ENCODE peak calls at places on chromosomes 4 and X, in seven cellular contexts. I is WERI-Rb-1, X is neural progenitor cell, R is choroid plexus epithelial cell, P is SJSA1, F is GM23248, O is OCI-LY7. K is an unnamed sample.

GRCh38 chr4:109406337-109406931 is 27.2 kb upstream of the SEC24B start:
- DNase-seq in I (peak; percentile 65), X (peak; percentile 72), R (peak; percentile 89), P (no peak), F (peak; percentile 66), O (peak; percentile 67), K (peak; percentile 77)

GRCh38 chr4:186946682-186947294 is 223.1 kb upstream of the FAT1 start:
- DNase-seq in I (no peak), X (peak; percentile 63), R (peak; percentile 60), P (peak; percentile 56), F (no peak), O (peak; percentile 16), K (peak; percentile 38)

GRCh38 chrX:115367455-115367854 is 77.9 kb downstream of the LUZP4 start:
- DNase-seq in I (no peak), X (no peak), R (peak; percentile 53), P (peak; percentile 62), F (peak; percentile 81), O (no peak), K (peak; percentile 83)

GRCh38 chr4:2507259-2507658 is 29.2 kb upstream of the FAM193A start:
- DNase-seq in I (no peak), X (no peak), R (no peak), P (no peak), F (no peak), O (no peak), K (no peak)

GRCh38 chr4:1842993-1843448 is 12.9 kb downstream of the LETM1 start:
- DNase-seq in I (no peak), X (no peak), R (peak; percentile 96), P (no peak), F (peak; percentile 95), O (no peak), K (no peak)

GRCh38 chr4:3475713-3476260 is 12.7 kb downstream of the DOK7 start:
- DNase-seq in I (peak; percentile 5), X (peak; percentile 1), R (no peak), P (no peak), F (no peak), O (no peak), K (no peak)

GRCh38 chrX:9604111-9604907 is 139.5 kb downstream of the TBL1X start:
- DNase-seq in I (no peak), X (no peak), R (no peak), P (no peak), F (peak; percentile 3), O (no peak), K (no peak)

GRCh38 chr4:40587826-40588225 is 41.8 kb downstream of the RBM47 start:
- DNase-seq in I (no peak), X (no peak), R (peak; percentile 72), P (no peak), F (peak; percentile 89), O (no peak), K (peak; percentile 46)

GRCh38 chr4:140153419-140153743 is 603 bp downstream of the MAML3 start:
- DNase-seq in I (no peak), X (no peak), R (no peak), P (no peak), F (no peak), O (no peak), K (no peak)

GRCh38 chrX:123072686-123073385 is 111.2 kb upstream of the GRIA3 start:
- DNase-seq in I (no peak), X (no peak), R (no peak), P (no peak), F (no peak), O (no peak), K (no peak)

GRCh38 chr4:76441881-76442280 is 6.9 kb downstream of the SHROOM3 start:
- DNase-seq in I (no peak), X (no peak), R (no peak), P (no peak), F (no peak), O (no peak), K (no peak)

GRCh38 chr4:38673109-38673978 is 9.3 kb downstream of the KLF3 start:
- DNase-seq in I (peak; percentile 39), X (no peak), R (no peak), P (no peak), F (peak; percentile 73), O (no peak), K (peak; percentile 94)

GRCh38 chr4:77201857-77202256 is 44.9 kb downstream of the CCNG2 start:
- DNase-seq in I (no peak), X (no peak), R (no peak), P (no peak), F (peak; percentile 36), O (no peak), K (peak; percentile 97)

GRCh38 chr4:167129146-167129545 is 105.1 kb downstream of the SPOCK3 start:
- DNase-seq in I (no peak), X (no peak), R (no peak), P (no peak), F (no peak), O (no peak), K (no peak)

GRCh38 chr4:37685211-37685725 is 908 bp downstream of the RELL1 start:
- DNase-seq in I (no peak), X (peak; percentile 16), R (peak; percentile 50), P (no peak), F (peak; percentile 80), O (peak; percentile 65), K (peak; percentile 27)

GRCh38 chrX:131812847-131813825 is 210.0 kb upstream of the STK26 start:
- DNase-seq in I (peak; percentile 63), X (no peak), R (no peak), P (no peak), F (peak; percentile 18), O (no peak), K (no peak)

GRCh38 chrX:56759736-56760409 is 30.8 kb downstream of the NBDY start:
- DNase-seq in I (no peak), X (no peak), R (no peak), P (no peak), F (no peak), O (no peak), K (no peak)

GRCh38 chr4:152606800-152607577 is 71.1 kb upstream of the FBXW7 start:
- DNase-seq in I (no peak), X (peak; percentile 29), R (no peak), P (no peak), F (peak; percentile 42), O (no peak), K (no peak)

GRCh38 chr4:88101165-88101564 is 57.3 kb downstream of the ABCG2 start:
- DNase-seq in I (no peak), X (no peak), R (no peak), P (no peak), F (no peak), O (no peak), K (no peak)

GRCh38 chr4:104490096-104490769 is 4.5 kb downstream of the CXXC4 start:
- DNase-seq in I (peak; percentile 39), X (peak; percentile 27), R (no peak), P (no peak), F (no peak), O (no peak), K (no peak)

GRCh38 chrX:147565239-147565638 is 346.5 kb upstream of the FMR1 start:
- DNase-seq in I (no peak), X (no peak), R (no peak), P (no peak), F (peak; percentile 20), O (no peak), K (peak; percentile 44)

DNA sequence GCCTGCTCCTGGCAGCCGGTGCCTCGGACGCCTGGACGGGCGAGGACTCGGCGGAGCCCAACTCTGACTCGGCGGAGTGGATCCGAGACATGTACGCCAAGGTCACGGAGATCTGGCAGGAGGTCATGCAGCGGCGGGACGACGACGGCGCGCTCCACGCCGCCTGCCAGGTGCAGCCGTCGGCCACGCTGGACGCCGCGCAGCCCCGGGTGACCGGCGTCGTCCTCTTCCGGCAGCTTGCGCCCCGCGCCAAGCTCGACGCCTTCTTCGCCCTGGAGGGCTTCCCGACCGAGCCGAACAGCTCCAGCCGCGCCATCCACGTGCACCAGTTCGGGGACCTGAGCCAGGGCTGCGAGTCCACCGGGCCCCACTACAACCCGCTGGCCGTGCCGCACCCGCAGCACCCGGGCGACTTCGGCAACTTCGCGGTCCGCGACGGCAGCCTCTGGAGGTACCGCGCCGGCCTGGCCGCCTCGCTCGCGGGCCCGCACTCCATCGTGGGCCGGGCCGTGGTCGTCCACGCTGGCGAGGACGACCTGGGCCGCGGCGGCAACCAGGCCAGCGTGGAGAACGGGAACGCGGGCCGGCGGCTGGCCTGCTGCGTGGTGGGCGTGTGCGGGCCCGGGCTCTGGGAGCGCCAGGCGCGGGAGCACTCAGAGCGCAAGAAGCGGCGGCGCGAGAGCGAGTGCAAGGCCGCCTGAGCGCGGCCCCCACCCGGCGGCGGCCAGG is 4.3 kb downstream of the SOD3 start:
- DNase-seq in I (no peak), X (peak; percentile 47), R (no peak), P (no peak), F (peak; percentile 56), O (no peak), K (no peak)
- H3K4me3 ChIP-seq in I (no peak overlapping the region), X (peak overlapping the region; percentile 50), R (peak overlapping the region; percentile 39), P (no peak overlapping the region), F (peak overlapping the region; percentile 54), O (no peak overlapping the region), K (no peak overlapping the region)

GRCh38 chrX:19772306-19772705 is 115.1 kb downstream of the SH3KBP1 start:
- DNase-seq in I (no peak), X (no peak), R (peak; percentile 38), P (no peak), F (peak; percentile 67), O (no peak), K (no peak)
- H3K4me3 ChIP-seq in I (no peak overlapping the region), X (no peak overlapping the region), R (no peak overlapping the region), P (no peak overlapping the region), F (peak overlapping the region; percentile 46), O (peak overlapping the region; percentile 62), K (no peak overlapping the region)

DNA sequence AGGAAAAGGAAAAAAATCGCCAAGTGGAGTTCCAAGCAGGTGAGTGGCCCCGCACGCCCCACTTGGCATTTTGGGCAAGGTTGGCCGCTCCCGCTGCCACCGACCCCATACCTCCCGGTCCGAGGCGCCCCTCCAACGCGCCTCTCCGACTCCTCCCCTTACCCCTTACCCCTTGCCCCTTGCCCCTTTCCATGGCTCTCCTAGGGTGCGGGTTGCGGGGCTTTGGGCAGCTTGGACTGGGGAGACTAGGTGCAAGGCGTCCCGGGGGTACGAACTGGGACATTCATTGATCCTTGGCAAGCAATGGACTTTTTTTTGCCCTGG is 698 bp downstream of the SLC16A2 start:
- DNase-seq in I (no peak), X (no peak), R (no peak), P (no peak), F (no peak), O (no peak), K (no peak)
- H3K4me3 ChIP-seq in I (peak overlapping the region; percentile 58), X (peak overlapping the region; percentile 68), R (peak overlapping the region; percentile 61), P (peak overlapping the region; percentile 55), F (peak overlapping the region; percentile 79), O (no peak overlapping the region), K (peak overlapping the region; percentile 51)

GRCh38 chrX:72280210-72280882 is 3.3 kb upstream of the RPS4X start:
- DNase-seq in I (no peak), X (no peak), R (no peak), P (no peak), F (peak; percentile 80), O (no peak), K (peak; percentile 75)
- H3K4me3 ChIP-seq in I (no peak overlapping the region), X (no peak overlapping the region), R (no peak overlapping the region), P (no peak overlapping the region), F (no peak overlapping the region), O (no peak overlapping the region), K (no peak overlapping the region)

K was measured in bronchial epithelial cell.